ENCODE peak calls at places on chromosome 3, in seven cellular contexts. One of them, this sample, is unnamed.

GRCh38 chr3:121781611-121782010 is 32.1 kb upstream of the GOLGB1 start:
- DNase-seq in PC-9: no peak
- DNase-seq in psoas muscle: no peak
- DNase-seq in IMR-90: no peak
- DNase-seq in small intestine: no peak
- DNase-seq in right cardiac atrium: no peak
- DNase-seq in heart left ventricle: no peak
- DNase-seq in this sample: no peak

GRCh38 chr3:58250093-58250707 is 12.6 kb downstream of the ABHD6 start:
- DNase-seq in PC-9: no peak
- DNase-seq in psoas muscle: no peak
- DNase-seq in IMR-90: no peak
- DNase-seq in small intestine: peak; percentile 38
- DNase-seq in right cardiac atrium: no peak
- DNase-seq in heart left ventricle: no peak
- DNase-seq in this sample: no peak

GRCh38 chr3:111809196-111809595 is 49.9 kb upstream of the PHLDB2 start:
- DNase-seq in PC-9: no peak
- DNase-seq in psoas muscle: no peak
- DNase-seq in IMR-90: peak; percentile 65
- DNase-seq in small intestine: no peak
- DNase-seq in right cardiac atrium: no peak
- DNase-seq in heart left ventricle: no peak
- DNase-seq in this sample: no peak

GRCh38 chr3:12750223-12750622 is 8.8 kb downstream of the TMEM40 start:
- DNase-seq in PC-9: peak; percentile 65
- DNase-seq in psoas muscle: no peak
- DNase-seq in IMR-90: peak; percentile 86
- DNase-seq in small intestine: peak; percentile 16
- DNase-seq in right cardiac atrium: peak; percentile 72
- DNase-seq in heart left ventricle: peak; percentile 73
- DNase-seq in this sample: no peak

GRCh38 chr3:136778865-136779264 is 26.7 kb upstream of the STAG1 start:
- DNase-seq in PC-9: no peak
- DNase-seq in psoas muscle: no peak
- DNase-seq in IMR-90: peak; percentile 19
- DNase-seq in small intestine: no peak
- DNase-seq in right cardiac atrium: no peak
- DNase-seq in heart left ventricle: no peak
- DNase-seq in this sample: no peak

GRCh38 chr3:98793971-98794370 is 30.8 kb downstream of the ST3GAL6 start:
- DNase-seq in PC-9: no peak
- DNase-seq in psoas muscle: no peak
- DNase-seq in IMR-90: no peak
- DNase-seq in small intestine: no peak
- DNase-seq in right cardiac atrium: no peak
- DNase-seq in heart left ventricle: no peak
- DNase-seq in this sample: no peak

GRCh38 chr3:125061646-125062045 is 5.8 kb upstream of the HEG1 start:
- DNase-seq in PC-9: no peak
- DNase-seq in psoas muscle: no peak
- DNase-seq in IMR-90: no peak
- DNase-seq in small intestine: no peak
- DNase-seq in right cardiac atrium: no peak
- DNase-seq in heart left ventricle: no peak
- DNase-seq in this sample: no peak

GRCh38 chr3:27279153-27279552 is 90.0 kb downstream of the NEK10 start:
- DNase-seq in PC-9: no peak
- DNase-seq in psoas muscle: no peak
- DNase-seq in IMR-90: no peak
- DNase-seq in small intestine: peak; percentile 21
- DNase-seq in right cardiac atrium: no peak
- DNase-seq in heart left ventricle: no peak
- DNase-seq in this sample: no peak

GRCh38 chr3:61960976-61961375 is 399.6 kb downstream of the PTPRG start:
- DNase-seq in PC-9: no peak
- DNase-seq in psoas muscle: no peak
- DNase-seq in IMR-90: no peak
- DNase-seq in small intestine: no peak
- DNase-seq in right cardiac atrium: no peak
- DNase-seq in heart left ventricle: no peak
- DNase-seq in this sample: no peak

GRCh38 chr3:112405845-112406244 is 72.9 kb downstream of the CD200 start:
- DNase-seq in PC-9: no peak
- DNase-seq in psoas muscle: no peak
- DNase-seq in IMR-90: peak; percentile 40
- DNase-seq in small intestine: no peak
- DNase-seq in right cardiac atrium: no peak
- DNase-seq in heart left ventricle: no peak
- DNase-seq in this sample: no peak

GRCh38 chr3:33211444-33211843 is 7.2 kb downstream of the SUSD5 start:
- DNase-seq in PC-9: no peak
- DNase-seq in psoas muscle: no peak
- DNase-seq in IMR-90: peak; percentile 88
- DNase-seq in small intestine: no peak
- DNase-seq in right cardiac atrium: peak; percentile 46
- DNase-seq in heart left ventricle: no peak
- DNase-seq in this sample: no peak

GRCh38 chr3:12922299-12922698 is 80.9 kb upstream of the RPL32 start:
- DNase-seq in PC-9: no peak
- DNase-seq in psoas muscle: no peak
- DNase-seq in IMR-90: peak; percentile 15
- DNase-seq in small intestine: no peak
- DNase-seq in right cardiac atrium: no peak
- DNase-seq in heart left ventricle: no peak
- DNase-seq in this sample: no peak

GRCh38 chr3:66475386-66476020 is 25.3 kb downstream of the LRIG1 start:
- DNase-seq in PC-9: no peak
- DNase-seq in psoas muscle: no peak
- DNase-seq in IMR-90: no peak
- DNase-seq in small intestine: peak; percentile 40
- DNase-seq in right cardiac atrium: no peak
- DNase-seq in heart left ventricle: no peak
- DNase-seq in this sample: no peak

GRCh38 chr3:7144696-7145308 is 283.9 kb downstream of the GRM7 start:
- DNase-seq in PC-9: no peak
- DNase-seq in psoas muscle: no peak
- DNase-seq in IMR-90: no peak
- DNase-seq in small intestine: peak; percentile 2
- DNase-seq in right cardiac atrium: no peak
- DNase-seq in heart left ventricle: no peak
- DNase-seq in this sample: no peak

GRCh38 chr3:25297667-25298585 is 130.1 kb upstream of the RARB start:
- DNase-seq in PC-9: no peak
- DNase-seq in psoas muscle: no peak
- DNase-seq in IMR-90: no peak
- DNase-seq in small intestine: no peak
- DNase-seq in right cardiac atrium: no peak
- DNase-seq in heart left ventricle: no peak
- DNase-seq in this sample: no peak

GRCh38 chr3:10189557-10190374 is 25.0 kb downstream of the IRAK2 start:
- DNase-seq in PC-9: peak; percentile 77
- DNase-seq in psoas muscle: peak; percentile 95
- DNase-seq in IMR-90: peak; percentile 28
- DNase-seq in small intestine: peak; percentile 31
- DNase-seq in right cardiac atrium: peak; percentile 96
- DNase-seq in heart left ventricle: peak; percentile 91
- DNase-seq in this sample: peak; percentile 95

GRCh38 chr3:170760174-170760526 is 109.8 kb downstream of the RPL22L1 start:
- DNase-seq in PC-9: peak; percentile 49
- DNase-seq in psoas muscle: no peak
- DNase-seq in IMR-90: peak; percentile 40
- DNase-seq in small intestine: peak; percentile 52
- DNase-seq in right cardiac atrium: no peak
- DNase-seq in heart left ventricle: no peak
- DNase-seq in this sample: no peak

GRCh38 chr3:8103954-8104353 is 397.7 kb upstream of the LMCD1 start:
- DNase-seq in PC-9: no peak
- DNase-seq in psoas muscle: no peak
- DNase-seq in IMR-90: no peak
- DNase-seq in small intestine: no peak
- DNase-seq in right cardiac atrium: no peak
- DNase-seq in heart left ventricle: no peak
- DNase-seq in this sample: no peak

GRCh38 chr3:55481918-55482495 is 5.1 kb downstream of the WNT5A start:
- DNase-seq in PC-9: no peak
- DNase-seq in psoas muscle: peak; percentile 60
- DNase-seq in IMR-90: peak; percentile 73
- DNase-seq in small intestine: no peak
- DNase-seq in right cardiac atrium: peak; percentile 69
- DNase-seq in heart left ventricle: peak; percentile 30
- DNase-seq in this sample: no peak

GRCh38 chr3:23710555-23710954 is 95.2 kb upstream of the UBE2E1 start:
- DNase-seq in PC-9: no peak
- DNase-seq in psoas muscle: peak; percentile 66
- DNase-seq in IMR-90: peak; percentile 98
- DNase-seq in small intestine: no peak
- DNase-seq in right cardiac atrium: peak; percentile 50
- DNase-seq in heart left ventricle: peak; percentile 80
- DNase-seq in this sample: peak; percentile 89

DNA sequence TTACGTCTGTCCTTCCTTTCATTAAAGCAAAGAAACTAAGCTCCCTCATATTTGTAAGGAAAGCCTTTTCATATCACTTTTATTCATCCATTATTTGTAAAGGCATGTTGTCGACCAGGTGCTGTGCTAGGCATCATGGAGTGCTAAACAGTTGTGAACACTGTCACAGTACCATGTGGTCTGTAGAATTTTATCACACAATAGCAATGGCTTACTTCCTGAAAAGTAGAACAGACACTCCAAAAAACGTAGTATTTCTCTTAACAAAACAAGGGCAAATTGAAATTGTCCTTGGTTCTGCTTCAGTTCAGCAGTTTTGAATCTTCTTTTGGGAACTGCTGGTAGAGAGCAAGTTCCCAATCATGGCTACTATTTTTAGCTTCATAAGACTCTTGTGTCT is 63.3 kb downstream of the RBMS3 start:
- DNase-seq in PC-9: no peak
- DNase-seq in psoas muscle: no peak
- DNase-seq in IMR-90: no peak
- DNase-seq in small intestine: no peak
- DNase-seq in right cardiac atrium: no peak
- DNase-seq in heart left ventricle: no peak
- DNase-seq in this sample: no peak
- H3K4me1 ChIP-seq in PC-9: no peaks in the 10 kb centered on the region
- H3K4me1 ChIP-seq in psoas muscle: peaks cover 9% of the 10 kb centered on the region
- H3K4me1 ChIP-seq in IMR-90: peaks cover 3% of the 10 kb centered on the region
- H3K4me1 ChIP-seq in small intestine: no peaks in the 10 kb centered on the region
- H3K4me1 ChIP-seq in right cardiac atrium: peaks cover 2% of the 10 kb centered on the region
- H3K4me1 ChIP-seq in heart left ventricle: peaks cover 29% of the 10 kb centered on the region
- H3K4me1 ChIP-seq in this sample: no peaks in the 10 kb centered on the region

GRCh38 chr3:150451329-150452084 is 43.4 kb downstream of the TSC22D2 start:
- DNase-seq in PC-9: no peak
- DNase-seq in psoas muscle: no peak
- DNase-seq in IMR-90: no peak
- DNase-seq in small intestine: peak; percentile 23
- DNase-seq in right cardiac atrium: no peak
- DNase-seq in heart left ventricle: no peak
- DNase-seq in this sample: no peak

GRCh38 chr3:150447084-150447483 is 39.0 kb downstream of the TSC22D2 start:
- DNase-seq in PC-9: no peak
- DNase-seq in psoas muscle: no peak
- DNase-seq in IMR-90: peak; percentile 28
- DNase-seq in small intestine: no peak
- DNase-seq in right cardiac atrium: no peak
- DNase-seq in heart left ventricle: no peak
- DNase-seq in this sample: no peak

GRCh38 chr3:150450906-150451305 is 42.8 kb downstream of the TSC22D2 start:
- DNase-seq in PC-9: no peak
- DNase-seq in psoas muscle: no peak
- DNase-seq in IMR-90: no peak
- DNase-seq in small intestine: no peak
- DNase-seq in right cardiac atrium: no peak
- DNase-seq in heart left ventricle: no peak
- DNase-seq in this sample: no peak

GRCh38 chr3:150447631-150448465 is 39.8 kb downstream of the TSC22D2 start:
- DNase-seq in PC-9: peak; percentile 86
- DNase-seq in psoas muscle: no peak
- DNase-seq in IMR-90: no peak
- DNase-seq in small intestine: no peak
- DNase-seq in right cardiac atrium: no peak
- DNase-seq in heart left ventricle: no peak
- DNase-seq in this sample: no peak

DNA sequence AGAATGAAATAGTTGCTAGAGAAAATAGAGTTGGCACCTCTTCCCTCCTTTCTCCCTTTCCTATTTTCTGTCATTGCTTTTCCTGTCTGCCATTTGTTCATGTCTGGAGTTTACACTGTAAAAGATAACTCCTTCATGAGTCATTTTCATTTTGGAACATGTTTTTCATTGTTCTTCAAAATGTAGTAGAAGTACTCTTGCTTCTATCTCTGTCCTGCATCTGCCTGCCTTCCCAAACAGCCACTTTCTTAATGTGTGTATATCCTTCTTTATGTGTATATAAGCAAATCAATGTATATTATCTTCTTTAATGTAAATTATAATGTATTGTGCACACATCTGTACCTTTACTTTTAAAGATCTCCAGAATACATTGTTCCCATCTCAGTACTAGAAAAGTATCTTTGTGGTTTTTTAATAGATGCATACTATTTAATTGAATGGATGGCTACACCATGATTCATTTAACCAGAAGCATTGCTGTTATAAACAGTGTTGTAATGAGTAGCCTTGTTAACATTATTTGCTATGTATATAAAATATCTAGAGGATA is 41.1 kb downstream of the TSC22D2 start:
- DNase-seq in PC-9: peak; percentile 60
- DNase-seq in psoas muscle: no peak
- DNase-seq in IMR-90: peak; percentile 85
- DNase-seq in small intestine: no peak
- DNase-seq in right cardiac atrium: no peak
- DNase-seq in heart left ventricle: no peak
- DNase-seq in this sample: no peak
- H3K4me1 ChIP-seq in PC-9: peaks cover 52% of the 10 kb centered on the region
- H3K4me1 ChIP-seq in psoas muscle: peaks cover 42% of the 10 kb centered on the region
- H3K4me1 ChIP-seq in IMR-90: peaks cover 12% of the 10 kb centered on the region
- H3K4me1 ChIP-seq in small intestine: peaks cover 4% of the 10 kb centered on the region
- H3K4me1 ChIP-seq in right cardiac atrium: peaks cover 1% of the 10 kb centered on the region
- H3K4me1 ChIP-seq in heart left ventricle: peaks cover 65% of the 10 kb centered on the region
- H3K4me1 ChIP-seq in this sample: no peaks in the 10 kb centered on the region

GRCh38 chr3:195156286-195156890 is 114.6 kb downstream of the XXYLT1 start:
- DNase-seq in PC-9: no peak
- DNase-seq in psoas muscle: no peak
- DNase-seq in IMR-90: no peak
- DNase-seq in small intestine: no peak
- DNase-seq in right cardiac atrium: no peak
- DNase-seq in heart left ventricle: no peak
- DNase-seq in this sample: no peak
- H3K4me1 ChIP-seq in PC-9: peaks cover 12% of the 10 kb centered on the region
- H3K4me1 ChIP-seq in psoas muscle: peaks cover 28% of the 10 kb centered on the region
- H3K4me1 ChIP-seq in IMR-90: peaks cover 44% of the 10 kb centered on the region
- H3K4me1 ChIP-seq in small intestine: peaks cover 18% of the 10 kb centered on the region
- H3K4me1 ChIP-seq in right cardiac atrium: peaks cover 28% of the 10 kb centered on the region
- H3K4me1 ChIP-seq in heart left ventricle: peaks cover 76% of the 10 kb centered on the region
- H3K4me1 ChIP-seq in this sample: peaks cover 75% of the 10 kb centered on the region

DNA sequence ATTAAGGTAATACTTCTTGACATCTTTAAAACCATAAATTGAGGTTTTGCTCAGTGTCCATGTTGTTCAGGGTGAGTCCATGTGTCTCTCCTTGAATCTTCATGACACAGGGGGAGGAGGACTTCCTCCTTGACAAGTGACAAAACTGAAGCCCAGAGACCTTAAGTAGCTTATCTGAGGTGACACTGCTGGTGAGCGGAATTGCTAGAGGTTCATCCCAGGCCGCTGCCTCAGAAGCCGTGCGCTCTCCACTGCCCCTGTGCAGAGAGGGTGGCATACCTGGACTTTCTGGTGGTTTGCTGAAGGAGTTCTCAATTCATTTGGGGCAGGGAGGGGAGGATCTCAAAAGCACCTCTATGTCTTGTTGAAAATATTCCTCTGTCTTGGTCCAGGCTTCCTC is 23.2 kb upstream of the CCDC174 start:
- DNase-seq in PC-9: no peak
- DNase-seq in psoas muscle: no peak
- DNase-seq in IMR-90: no peak
- DNase-seq in small intestine: no peak
- DNase-seq in right cardiac atrium: no peak
- DNase-seq in heart left ventricle: no peak
- DNase-seq in this sample: no peak
- H3K4me1 ChIP-seq in PC-9: no peaks in the 10 kb centered on the region
- H3K4me1 ChIP-seq in psoas muscle: no peaks in the 10 kb centered on the region
- H3K4me1 ChIP-seq in IMR-90: peaks cover 8% of the 10 kb centered on the region
- H3K4me1 ChIP-seq in small intestine: no peaks in the 10 kb centered on the region
- H3K4me1 ChIP-seq in right cardiac atrium: no peaks in the 10 kb centered on the region
- H3K4me1 ChIP-seq in heart left ventricle: peaks cover 10% of the 10 kb centered on the region
- H3K4me1 ChIP-seq in this sample: no peaks in the 10 kb centered on the region